ENCODE peak calls at places on chromosomes 1 and 21, in five cellular contexts. A is AG20443; P is T follicular helper cell; W is kidney; J is stimulated activated CD4-positive, alpha-beta T cell treated with anti-CD3 and anti-CD28 coated beads, TNF-alpha, amount 100 ng/mL, for 1 hour. I is an unnamed sample.

GRCh38 chr1:84693009-84693408 is 2.7 kb upstream of the SSX2IP start:
- DNase-seq in J (no peak), P (no peak), W (no peak), A (no peak), I (no peak)

GRCh38 chr1:42259059-42259738 is 75.8 kb downstream of the FOXJ3 start:
- DNase-seq in W (no peak), J (no peak), P (no peak), A (peak), I (no peak)

GRCh38 chr1:57124768-57125446 is 159.1 kb upstream of the C8B start:
- DNase-seq in P (no peak), W (no peak), J (no peak), A (peak), I (no peak)

GRCh38 chr21:33587792-33588484 is 546 bp downstream of the DONSON start:
- DNase-seq in W (peak), J (no peak), A (peak), P (no peak), I (no peak)

GRCh38 chr1:93611656-93612055 is 70.0 kb downstream of the BCAR3 start:
- DNase-seq in A (no peak), P (no peak), J (no peak), W (no peak), I (no peak)

GRCh38 chr1:175124842-175125241 is 57.2 kb downstream of the TNN start:
- DNase-seq in J (no peak), W (no peak), P (no peak), A (peak), I (no peak)

GRCh38 chr1:66478116-66478515 is 55.8 kb upstream of the SGIP1 start:
- DNase-seq in P (no peak), A (peak), W (no peak), J (no peak), I (no peak)

GRCh38 chr21:20968391-20968790 is 29.8 kb upstream of the NCAM2 start:
- DNase-seq in J (no peak), P (no peak), W (no peak), A (no peak), I (no peak)

GRCh38 chr1:215777370-215777925 is 210.3 kb downstream of the KCTD3 start:
- DNase-seq in A (peak), J (no peak), P (no peak), W (no peak), I (no peak)

GRCh38 chr1:200974711-200975110 is 48.8 kb downstream of the KIF21B start:
- DNase-seq in P (no peak), J (no peak), W (peak), A (no peak), I (no peak)

GRCh38 chr21:44395260-44395659 is 41.8 kb downstream of the TRPM2 start:
- DNase-seq in P (no peak), A (peak), W (no peak), J (no peak), I (no peak)

GRCh38 chr21:34276711-34277425 is 86.9 kb upstream of the KCNE2 start:
- DNase-seq in W (no peak), P (no peak), J (no peak), A (peak), I (no peak)

GRCh38 chr1:215748431-215748830 is 181.3 kb downstream of the KCTD3 start:
- DNase-seq in P (no peak), J (no peak), A (no peak), W (no peak), I (no peak)

GRCh38 chr1:65412984-65413375 is 7.5 kb upstream of the LEPR start:
- DNase-seq in W (no peak), P (no peak), A (peak), J (no peak), I (no peak)

GRCh38 chr1:247936415-247936814 is 11.7 kb downstream of the OR2AJ1 start:
- DNase-seq in W (no peak), P (no peak), J (no peak), A (no peak), I (no peak)

GRCh38 chr1:56917356-56917755 is 48.5 kb downstream of the C8B start:
- DNase-seq in P (no peak), W (no peak), J (no peak), A (no peak), I (no peak)

GRCh38 chr1:97006044-97006676 is 284.6 kb downstream of the PTBP2 start:
- DNase-seq in P (no peak), A (peak), J (no peak), W (no peak), I (no peak)

GRCh38 chr1:8702121-8702520 is 115.3 kb downstream of the RERE start:
- DNase-seq in J (no peak), P (no peak), A (no peak), W (no peak), I (no peak)

GRCh38 chr21:35237287-35237686 is 188.2 kb upstream of the RUNX1 start:
- DNase-seq in J (no peak), W (no peak), P (no peak), A (no peak), I (no peak)

GRCh38 chr1:236687273-236687672 is 974 bp downstream of the ACTN2 start:
- DNase-seq in W (no peak), J (no peak), P (no peak), A (no peak), I (no peak)

GRCh38 chr1:245895455-245895959 is 611.6 kb downstream of the SMYD3 start:
- DNase-seq in A (no peak), P (no peak), J (no peak), W (no peak), I (no peak)

GRCh38 chr1:35544976-35545375 is 12.2 kb downstream of the KIAA0319L start:
- DNase-seq in P (peak), W (no peak), A (no peak), J (peak), I (no peak)

GRCh38 chr1:220271706-220272046 is 577 bp downstream of the RAB3GAP2 start:
- DNase-seq in P (no peak), W (no peak), J (no peak), A (peak), I (no peak)

GRCh38 chr1:155062702-155063411 is 683 bp upstream of the EFNA4 start:
- DNase-seq in J (no peak), P (peak), A (peak), W (peak), I (no peak)

GRCh38 chr1:8406011-8406410 is 88.1 kb downstream of the SLC45A1 start:
- DNase-seq in A (no peak), J (no peak), W (no peak), P (no peak), I (no peak)

I was measured in amniotic stem cell.